ENCODE peak calls at places on chromosomes 2 and 18, in seven cellular contexts. F is mammary epithelial cell, R is T-cell, M is NCI-H1092 treated with DMSO at 0.1 percent for 48 hours, G is kidney tubule cell, O is NCI-H460, S is left ventricle myocardium superior. Y is an unnamed sample.
A peak's percentile ranks its signal among the peaks of the same experiment; 100 is the strongest.

GRCh38 chr18:55763298-55763697 is 175.3 kb upstream of the TCF4 start:
- DNase-seq in O (no peak), R (no peak), F (peak; percentile 72), G (peak; percentile 96), S (no peak), M (no peak), Y (no peak)

GRCh38 chr2:228474466-228474865 is 293.0 kb upstream of the SPHKAP start:
- DNase-seq in F (no peak), S (no peak), G (peak; percentile 68), O (no peak), M (no peak), R (no peak), Y (no peak)

GRCh38 chr2:196171946-196172345 is 568 bp upstream of the STK17B start:
- DNase-seq in O (no peak), R (no peak), G (no peak), F (peak; percentile 11), S (no peak), M (no peak), Y (no peak)

GRCh38 chr2:37306024-37306423 is 18.6 kb downstream of the PRKD3 start:
- DNase-seq in F (no peak), R (no peak), O (no peak), S (no peak), G (no peak), M (peak; percentile 52), Y (no peak)

GRCh38 chr2:205017912-205018311 is 472.6 kb downstream of the PARD3B start:
- DNase-seq in F (no peak), O (no peak), M (no peak), R (no peak), S (no peak), G (no peak), Y (no peak)

GRCh38 chr2:232328038-232328435 is 50.5 kb upstream of the ALPP start:
- DNase-seq in O (no peak), F (peak; percentile 25), R (no peak), M (no peak), G (no peak), S (peak; percentile 16), Y (peak; percentile 45)

GRCh38 chr18:5294113-5294617 is 1.4 kb downstream of the ZBTB14 start:
- DNase-seq in O (no peak), S (no peak), R (no peak), M (no peak), G (no peak), F (no peak), Y (no peak)

GRCh38 chr2:67917332-67918054 is 145.3 kb downstream of the C1D start:
- DNase-seq in M (no peak), G (peak; percentile 93), O (peak; percentile 11), S (no peak), F (peak; percentile 86), R (no peak), Y (no peak)

GRCh38 chr18:28030458-28030857 is 146.5 kb downstream of the CDH2 start:
- DNase-seq in S (no peak), M (no peak), O (no peak), F (no peak), G (no peak), R (no peak), Y (no peak)

GRCh38 chr2:238599549-238600505 is 173.1 kb downstream of the ASB1 start:
- DNase-seq in G (no peak), M (no peak), O (no peak), R (no peak), F (no peak), S (no peak), Y (peak; percentile 68)

GRCh38 chr2:224997802-224998201 is 44.5 kb downstream of the DOCK10 start:
- DNase-seq in G (no peak), F (no peak), R (no peak), S (no peak), M (no peak), O (no peak), Y (no peak)

GRCh38 chr2:217897816-217898806 is 104.7 kb downstream of the TNS1 start:
- DNase-seq in O (no peak), M (no peak), F (no peak), S (peak; percentile 81), G (no peak), R (no peak), Y (peak; percentile 76)

GRCh38 chr2:26706616-26707473 is 14.3 kb downstream of the KCNK3 start:
- DNase-seq in G (no peak), F (no peak), R (no peak), S (peak; percentile 69), M (no peak), O (no peak), Y (no peak)

GRCh38 chr2:75476778-75477177 is 84.0 kb downstream of the EVA1A start:
- DNase-seq in F (peak; percentile 41), G (peak; percentile 61), R (no peak), S (no peak), M (no peak), O (no peak), Y (no peak)

Y was measured in posterior vena cava.